ENCODE peak calls at places on chromosomes 7 and 10, in five cellular contexts. One of them, this sample, is unnamed.

GRCh38 chr7:77270081-77270480 is 70.5 kb upstream of the FGL2 start:
- DNase-seq in neuronal stem cell: no peak
- DNase-seq in GM23248: no peak
- DNase-seq in mesendoderm: no peak
- DNase-seq in A673: no peak
- DNase-seq in this sample: no peak

GRCh38 chr7:16359201-16359600 is 62.1 kb downstream of the CRPPA start:
- DNase-seq in neuronal stem cell: no peak
- DNase-seq in GM23248: peak; percentile 26
- DNase-seq in mesendoderm: no peak
- DNase-seq in A673: no peak
- DNase-seq in this sample: no peak

GRCh38 chr7:100694196-100694745 is at the start of gene GIGYF1:
- DNase-seq in neuronal stem cell: no peak
- DNase-seq in GM23248: peak; percentile 84
- DNase-seq in mesendoderm: peak; percentile 69
- DNase-seq in A673: peak; percentile 76
- DNase-seq in this sample: peak; percentile 64

GRCh38 chr7:132404261-132404660 is 172.0 kb downstream of the PLXNA4 start:
- DNase-seq in neuronal stem cell: no peak
- DNase-seq in GM23248: no peak
- DNase-seq in mesendoderm: no peak
- DNase-seq in A673: no peak
- DNase-seq in this sample: no peak

GRCh38 chr7:143345428-143345900 is 17.0 kb downstream of the FAM131B start:
- DNase-seq in neuronal stem cell: peak; percentile 57
- DNase-seq in GM23248: peak; percentile 52
- DNase-seq in mesendoderm: peak; percentile 94
- DNase-seq in A673: peak; percentile 26
- DNase-seq in this sample: peak; percentile 39

GRCh38 chr10:110378533-110379108 is 73.9 kb upstream of the SMNDC1 start:
- DNase-seq in neuronal stem cell: no peak
- DNase-seq in GM23248: no peak
- DNase-seq in mesendoderm: no peak
- DNase-seq in A673: no peak
- DNase-seq in this sample: no peak

GRCh38 chr7:141785711-141786552 is 4.1 kb upstream of the TAS2R5 start:
- DNase-seq in neuronal stem cell: peak; percentile 17
- DNase-seq in GM23248: peak; percentile 62
- DNase-seq in mesendoderm: peak; percentile 70
- DNase-seq in A673: peak; percentile 63
- DNase-seq in this sample: peak; percentile 2

GRCh38 chr10:104937528-104937927 is 296.4 kb downstream of the SORCS3 start:
- DNase-seq in neuronal stem cell: no peak
- DNase-seq in GM23248: peak; percentile 86
- DNase-seq in mesendoderm: peak; percentile 28
- DNase-seq in A673: no peak
- DNase-seq in this sample: no peak

GRCh38 chr7:130352335-130353074 is 7.9 kb downstream of the CPA5 start:
- DNase-seq in neuronal stem cell: no peak
- DNase-seq in GM23248: peak; percentile 79
- DNase-seq in mesendoderm: no peak
- DNase-seq in A673: peak; percentile 31
- DNase-seq in this sample: no peak

GRCh38 chr7:21967500-21968099 is 21.9 kb upstream of the CDCA7L start:
- DNase-seq in neuronal stem cell: no peak
- DNase-seq in GM23248: no peak
- DNase-seq in mesendoderm: peak; percentile 10
- DNase-seq in A673: peak; percentile 68
- DNase-seq in this sample: no peak

GRCh38 chr7:18958627-18959026 is 158.8 kb downstream of the TWIST1 start:
- DNase-seq in neuronal stem cell: no peak
- DNase-seq in GM23248: peak; percentile 60
- DNase-seq in mesendoderm: no peak
- DNase-seq in A673: peak; percentile 70
- DNase-seq in this sample: no peak

GRCh38 chr10:132631348-132631735 is 93.8 kb downstream of the INPP5A start:
- DNase-seq in neuronal stem cell: no peak
- DNase-seq in GM23248: peak; percentile 49
- DNase-seq in mesendoderm: no peak
- DNase-seq in A673: no peak
- DNase-seq in this sample: no peak

GRCh38 chr7:105831824-105832535 is 44.4 kb downstream of the ATXN7L1 start:
- DNase-seq in neuronal stem cell: no peak
- DNase-seq in GM23248: no peak
- DNase-seq in mesendoderm: no peak
- DNase-seq in A673: no peak
- DNase-seq in this sample: no peak

GRCh38 chr10:130750441-130750840 is 561.1 kb downstream of the TCERG1L start:
- DNase-seq in neuronal stem cell: no peak
- DNase-seq in GM23248: no peak
- DNase-seq in mesendoderm: no peak
- DNase-seq in A673: no peak
- DNase-seq in this sample: no peak

GRCh38 chr7:3114917-3115316 is 71.2 kb upstream of the CARD11 start:
- DNase-seq in neuronal stem cell: no peak
- DNase-seq in GM23248: no peak
- DNase-seq in mesendoderm: no peak
- DNase-seq in A673: no peak
- DNase-seq in this sample: no peak

GRCh38 chr10:6337382-6337781 is 134.7 kb downstream of the PFKFB3 start:
- DNase-seq in neuronal stem cell: no peak
- DNase-seq in GM23248: no peak
- DNase-seq in mesendoderm: no peak
- DNase-seq in A673: no peak
- DNase-seq in this sample: no peak

GRCh38 chr7:16493266-16493665 is 27.7 kb upstream of the SOSTDC1 start:
- DNase-seq in neuronal stem cell: no peak
- DNase-seq in GM23248: no peak
- DNase-seq in mesendoderm: no peak
- DNase-seq in A673: no peak
- DNase-seq in this sample: no peak

GRCh38 chr10:129961274-129961839 is 2.7 kb downstream of the EBF3 start:
- DNase-seq in neuronal stem cell: peak; percentile 11
- DNase-seq in GM23248: no peak
- DNase-seq in mesendoderm: no peak
- DNase-seq in A673: no peak
- DNase-seq in this sample: no peak

GRCh38 chr7:116224492-116225098 is 14.3 kb downstream of the TES start:
- DNase-seq in neuronal stem cell: no peak
- DNase-seq in GM23248: no peak
- DNase-seq in mesendoderm: peak; percentile 51
- DNase-seq in A673: no peak
- DNase-seq in this sample: no peak

GRCh38 chr10:132100556-132101349 is 35.0 kb downstream of the JAKMIP3 start:
- DNase-seq in neuronal stem cell: no peak
- DNase-seq in GM23248: no peak
- DNase-seq in mesendoderm: no peak
- DNase-seq in A673: no peak
- DNase-seq in this sample: no peak

GRCh38 chr7:102836206-102836938 is 76.4 kb upstream of the LRRC17 start:
- DNase-seq in neuronal stem cell: no peak
- DNase-seq in GM23248: peak; percentile 93
- DNase-seq in mesendoderm: peak; percentile 43
- DNase-seq in A673: peak; percentile 87
- DNase-seq in this sample: no peak

GRCh38 chr7:4951903-4952636 is 6.9 kb downstream of the MMD2 start:
- DNase-seq in neuronal stem cell: no peak
- DNase-seq in GM23248: peak; percentile 48
- DNase-seq in mesendoderm: peak; percentile 45
- DNase-seq in A673: peak; percentile 37
- DNase-seq in this sample: no peak

GRCh38 chr7:44043902-44044301 is 600 bp upstream of the DBNL start:
- DNase-seq in neuronal stem cell: no peak
- DNase-seq in GM23248: no peak
- DNase-seq in mesendoderm: no peak
- DNase-seq in A673: no peak
- DNase-seq in this sample: no peak

GRCh38 chr10:32065871-32066270 is 9.6 kb upstream of the KIF5B start:
- DNase-seq in neuronal stem cell: no peak
- DNase-seq in GM23248: peak; percentile 79
- DNase-seq in mesendoderm: no peak
- DNase-seq in A673: no peak
- DNase-seq in this sample: no peak

GRCh38 chr10:73095479-73096021 is 1.1 kb downstream of the P4HA1 start:
- DNase-seq in neuronal stem cell: peak; percentile 50
- DNase-seq in GM23248: peak; percentile 87
- DNase-seq in mesendoderm: peak; percentile 84
- DNase-seq in A673: peak; percentile 64
- DNase-seq in this sample: peak; percentile 44

GRCh38 chr10:14259696-14260595 is 70.8 kb downstream of the FRMD4A start:
- DNase-seq in neuronal stem cell: no peak
- DNase-seq in GM23248: no peak
- DNase-seq in mesendoderm: peak; percentile 29
- DNase-seq in A673: no peak
- DNase-seq in this sample: no peak

GRCh38 chr7:376306-376969 is 86.5 kb downstream of the FOXL3 start:
- DNase-seq in neuronal stem cell: no peak
- DNase-seq in GM23248: no peak
- DNase-seq in mesendoderm: no peak
- DNase-seq in A673: no peak
- DNase-seq in this sample: no peak

GRCh38 chr7:144854839-144855424 is 19.1 kb upstream of the TPK1 start:
- DNase-seq in neuronal stem cell: peak; percentile 30
- DNase-seq in GM23248: peak; percentile 50
- DNase-seq in mesendoderm: peak; percentile 74
- DNase-seq in A673: peak; percentile 51
- DNase-seq in this sample: no peak

DNA sequence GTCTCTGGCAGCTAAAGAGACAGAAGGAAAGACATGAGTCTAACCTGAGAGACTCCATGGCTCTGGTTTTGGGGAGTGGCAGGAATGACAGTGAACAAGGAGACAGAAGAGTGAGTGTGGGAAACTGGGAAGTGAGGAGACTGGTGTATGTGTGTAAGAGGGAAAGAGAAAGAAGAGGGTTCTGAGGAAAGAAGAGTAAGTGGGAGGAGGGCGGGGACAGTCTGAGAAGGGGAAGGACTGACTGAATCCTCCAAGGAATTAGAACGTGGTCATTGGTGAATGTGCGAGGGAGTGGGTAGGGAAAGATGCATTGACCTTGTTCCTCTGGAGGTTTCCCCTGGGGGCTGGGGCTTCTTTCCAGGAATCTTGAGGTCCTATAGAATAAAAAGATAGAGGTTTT is 26.6 kb downstream of the WNT8B start:
- DNase-seq in neuronal stem cell: no peak
- DNase-seq in GM23248: no peak
- DNase-seq in mesendoderm: no peak
- DNase-seq in A673: no peak
- DNase-seq in this sample: no peak
- H3K27me3 ChIP-seq in neuronal stem cell: no peaks in the 10 kb centered on the region
- H3K27me3 ChIP-seq in GM23248: peaks cover 4% of the 10 kb centered on the region
- H3K27me3 ChIP-seq in mesendoderm: peaks cover 1% of the 10 kb centered on the region
- H3K27me3 ChIP-seq in A673: no peaks in the 10 kb centered on the region
- H3K27me3 ChIP-seq in this sample: no peaks in the 10 kb centered on the region

GRCh38 chr7:80482938-80483337 is 28.9 kb downstream of the GNAT3 start:
- DNase-seq in neuronal stem cell: no peak
- DNase-seq in GM23248: no peak
- DNase-seq in mesendoderm: no peak
- DNase-seq in A673: no peak
- DNase-seq in this sample: no peak
- H3K27ac ChIP-seq in neuronal stem cell: no peak overlapping the region
- H3K27ac ChIP-seq in GM23248: no peak overlapping the region
- H3K27ac ChIP-seq in mesendoderm: no peak overlapping the region
- H3K27ac ChIP-seq in A673: no peak overlapping the region
- H3K27ac ChIP-seq in this sample: no peak overlapping the region

DNA sequence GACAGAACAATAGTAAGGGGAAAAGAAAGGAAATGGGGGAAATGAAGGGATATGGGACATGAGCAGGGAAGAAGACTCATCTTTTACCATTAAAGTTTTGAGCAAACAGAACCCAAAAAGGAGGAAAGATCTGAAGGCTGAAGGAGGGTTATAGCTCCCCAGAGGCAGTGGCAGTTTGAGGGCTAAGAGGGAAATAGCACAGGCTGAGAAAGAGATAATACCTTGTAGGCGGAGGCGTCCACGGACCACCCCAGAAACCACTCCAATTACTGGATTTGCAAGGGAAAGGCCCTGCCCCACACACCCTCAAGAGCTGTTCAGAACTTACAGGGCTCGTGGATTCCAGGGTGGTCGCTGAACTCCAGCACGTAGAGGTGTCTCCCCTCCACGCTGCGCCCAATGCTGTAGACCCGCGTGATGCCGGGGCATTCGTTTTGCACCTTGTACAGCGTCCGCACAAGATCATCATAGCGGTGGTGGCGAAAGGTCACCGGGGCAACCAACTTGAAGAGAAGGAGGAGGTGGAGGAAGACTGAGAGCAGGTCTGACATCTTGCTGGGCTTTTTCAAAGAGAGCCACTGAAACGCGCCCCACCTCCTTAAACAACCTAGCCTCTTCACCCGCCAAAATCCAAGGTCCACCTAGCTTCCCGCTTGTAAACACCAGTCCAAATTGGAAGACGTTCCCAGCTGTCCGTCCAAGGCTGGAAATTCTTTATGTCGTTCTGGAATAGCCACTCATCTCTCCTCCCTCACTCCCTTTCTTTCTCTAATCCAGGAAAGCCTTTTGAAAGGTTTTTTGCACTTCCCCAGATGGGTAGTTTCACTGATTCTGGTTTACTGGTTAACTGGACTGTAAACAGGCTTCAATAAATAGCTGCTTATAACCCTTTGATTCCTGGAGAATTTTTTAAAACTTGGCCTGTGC is at the start of gene CPN1:
- DNase-seq in neuronal stem cell: no peak
- DNase-seq in GM23248: no peak
- DNase-seq in mesendoderm: no peak
- DNase-seq in A673: no peak
- DNase-seq in this sample: no peak
- H3K27me3 ChIP-seq in neuronal stem cell: no peaks in the 10 kb centered on the region
- H3K27me3 ChIP-seq in GM23248: peaks cover 49% of the 10 kb centered on the region
- H3K27me3 ChIP-seq in mesendoderm: no peaks in the 10 kb centered on the region
- H3K27me3 ChIP-seq in A673: no peaks in the 10 kb centered on the region
- H3K27me3 ChIP-seq in this sample: peaks cover 4% of the 10 kb centered on the region

DNA sequence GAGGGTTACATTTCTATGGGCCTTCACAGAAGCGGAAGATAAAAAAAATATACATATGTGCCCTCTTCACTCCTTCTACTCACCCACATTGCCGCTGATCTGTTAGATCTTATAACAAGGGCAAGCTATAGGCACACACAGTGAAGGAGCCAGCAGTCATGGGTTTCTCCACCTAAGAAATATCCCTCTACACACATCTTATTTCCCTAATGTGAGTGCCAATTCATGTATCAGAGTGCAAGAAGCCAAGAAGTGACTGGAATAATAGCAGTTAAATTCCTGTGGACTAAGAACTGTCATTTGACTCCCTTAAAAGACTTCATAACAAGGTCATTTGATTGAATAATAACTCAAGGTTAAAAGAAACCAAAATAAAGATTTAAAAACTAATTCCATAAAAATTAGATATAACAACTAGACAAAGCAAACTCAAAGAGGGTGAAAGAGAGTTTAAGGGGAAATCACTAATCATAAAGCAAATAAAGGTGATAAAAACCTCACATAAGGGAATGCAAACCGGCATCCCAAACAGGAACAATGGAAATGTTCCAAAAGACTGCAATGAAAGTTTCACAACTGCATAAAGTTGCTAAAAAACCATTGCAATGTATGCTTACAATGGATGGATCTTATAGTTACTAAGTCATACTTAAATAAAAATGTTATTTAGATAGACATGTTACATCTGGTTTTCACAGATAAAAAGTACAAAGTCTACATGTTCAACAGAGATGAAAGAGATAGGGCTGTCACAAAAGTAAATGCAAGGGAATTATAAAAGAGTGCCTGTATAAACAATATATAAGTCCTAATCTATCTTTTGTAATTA is 42.8 kb downstream of the ARHGAP21 start:
- DNase-seq in neuronal stem cell: no peak
- DNase-seq in GM23248: peak; percentile 59
- DNase-seq in mesendoderm: no peak
- DNase-seq in A673: no peak
- DNase-seq in this sample: no peak
- H3K27ac ChIP-seq in neuronal stem cell: no peak overlapping the region
- H3K27ac ChIP-seq in GM23248: peak overlapping the region; percentile 19
- H3K27ac ChIP-seq in mesendoderm: no peak overlapping the region
- H3K27ac ChIP-seq in A673: peak overlapping the region; percentile 17
- H3K27ac ChIP-seq in this sample: no peak overlapping the region